ENCODE peak calls at places on chromosomes 16 and 17, in eight cellular contexts. One of them, this sample, is unnamed.
A peak's percentile ranks its signal among the peaks of the same experiment; 100 is the strongest.

GRCh38 chr17:81044764-81045589 is 10.0 kb downstream of the BAIAP2 start:
- DNase-seq in kidney epithelial cell: peak; percentile 77
- DNase-seq in nephron progenitor cell: no peak
- DNase-seq in AG04450: no peak
- DNase-seq in lung: peak; percentile 75
- DNase-seq in astrocyte of the cerebellum: no peak
- DNase-seq in pancreas: peak; percentile 85
- DNase-seq in cardiac muscle cell: peak; percentile 77
- DNase-seq in this sample: no peak

GRCh38 chr16:88505405-88506082 is 52.5 kb downstream of the ZFPM1 start:
- DNase-seq in kidney epithelial cell: no peak
- DNase-seq in nephron progenitor cell: peak; percentile 46
- DNase-seq in AG04450: no peak
- DNase-seq in lung: peak; percentile 54
- DNase-seq in astrocyte of the cerebellum: no peak
- DNase-seq in pancreas: peak; percentile 98
- DNase-seq in cardiac muscle cell: peak; percentile 30
- DNase-seq in this sample: peak; percentile 57

GRCh38 chr16:57798953-57799618 is 3.2 kb downstream of the KIFC3 start:
- DNase-seq in kidney epithelial cell: no peak
- DNase-seq in nephron progenitor cell: no peak
- DNase-seq in AG04450: no peak
- DNase-seq in lung: no peak
- DNase-seq in astrocyte of the cerebellum: no peak
- DNase-seq in pancreas: no peak
- DNase-seq in cardiac muscle cell: no peak
- DNase-seq in this sample: no peak

GRCh38 chr17:35313875-35314409 is 59.5 kb downstream of the SLFN11 start:
- DNase-seq in kidney epithelial cell: no peak
- DNase-seq in nephron progenitor cell: no peak
- DNase-seq in AG04450: no peak
- DNase-seq in lung: no peak
- DNase-seq in astrocyte of the cerebellum: no peak
- DNase-seq in pancreas: peak; percentile 57
- DNase-seq in cardiac muscle cell: no peak
- DNase-seq in this sample: peak; percentile 24

GRCh38 chr16:66036775-66037715 is 329.4 kb upstream of the CDH5 start:
- DNase-seq in kidney epithelial cell: no peak
- DNase-seq in nephron progenitor cell: no peak
- DNase-seq in AG04450: no peak
- DNase-seq in lung: no peak
- DNase-seq in astrocyte of the cerebellum: peak; percentile 59
- DNase-seq in pancreas: no peak
- DNase-seq in cardiac muscle cell: peak; percentile 85
- DNase-seq in this sample: no peak

GRCh38 chr17:17942846-17943245 is 29.4 kb downstream of the TOM1L2 start:
- DNase-seq in kidney epithelial cell: no peak
- DNase-seq in nephron progenitor cell: no peak
- DNase-seq in AG04450: no peak
- DNase-seq in lung: no peak
- DNase-seq in astrocyte of the cerebellum: no peak
- DNase-seq in pancreas: no peak
- DNase-seq in cardiac muscle cell: peak; percentile 47
- DNase-seq in this sample: no peak

GRCh38 chr16:28513484-28514181 is 7.0 kb upstream of the IL27 start:
- DNase-seq in kidney epithelial cell: no peak
- DNase-seq in nephron progenitor cell: no peak
- DNase-seq in AG04450: no peak
- DNase-seq in lung: no peak
- DNase-seq in astrocyte of the cerebellum: no peak
- DNase-seq in pancreas: no peak
- DNase-seq in cardiac muscle cell: no peak
- DNase-seq in this sample: no peak

GRCh38 chr17:44374306-44375195 is 10.9 kb upstream of the FAM171A2 start:
- DNase-seq in kidney epithelial cell: no peak
- DNase-seq in nephron progenitor cell: peak; percentile 66
- DNase-seq in AG04450: no peak
- DNase-seq in lung: no peak
- DNase-seq in astrocyte of the cerebellum: no peak
- DNase-seq in pancreas: no peak
- DNase-seq in cardiac muscle cell: no peak
- DNase-seq in this sample: peak; percentile 64

GRCh38 chr17:22704674-22705073 is 1012.4 kb downstream of the KCNJ18 start:
- DNase-seq in kidney epithelial cell: no peak
- DNase-seq in nephron progenitor cell: no peak
- DNase-seq in AG04450: no peak
- DNase-seq in lung: no peak
- DNase-seq in astrocyte of the cerebellum: no peak
- DNase-seq in pancreas: no peak
- DNase-seq in cardiac muscle cell: no peak
- DNase-seq in this sample: no peak

GRCh38 chr17:22703204-22703603 is 1010.9 kb downstream of the KCNJ18 start:
- DNase-seq in kidney epithelial cell: no peak
- DNase-seq in nephron progenitor cell: no peak
- DNase-seq in AG04450: no peak
- DNase-seq in lung: no peak
- DNase-seq in astrocyte of the cerebellum: no peak
- DNase-seq in pancreas: no peak
- DNase-seq in cardiac muscle cell: no peak
- DNase-seq in this sample: no peak

GRCh38 chr17:22707626-22708025 is 1015.3 kb downstream of the KCNJ18 start:
- DNase-seq in kidney epithelial cell: no peak
- DNase-seq in nephron progenitor cell: no peak
- DNase-seq in AG04450: no peak
- DNase-seq in lung: no peak
- DNase-seq in astrocyte of the cerebellum: no peak
- DNase-seq in pancreas: no peak
- DNase-seq in cardiac muscle cell: no peak
- DNase-seq in this sample: no peak

GRCh38 chr17:22703786-22704441 is 1011.6 kb downstream of the KCNJ18 start:
- DNase-seq in kidney epithelial cell: no peak
- DNase-seq in nephron progenitor cell: no peak
- DNase-seq in AG04450: no peak
- DNase-seq in lung: no peak
- DNase-seq in astrocyte of the cerebellum: no peak
- DNase-seq in pancreas: no peak
- DNase-seq in cardiac muscle cell: no peak
- DNase-seq in this sample: no peak
- TF ChIP-seq CTCF in kidney epithelial cell: no peak
- TF ChIP-seq CTCF in nephron progenitor cell: no peak
- TF ChIP-seq CTCF in AG04450: no peak
- TF ChIP-seq CTCF in lung: no peak
- TF ChIP-seq CTCF in astrocyte of the cerebellum: no peak
- TF ChIP-seq CTCF in pancreas: no peak
- TF ChIP-seq CTCF in cardiac muscle cell: no peak
- TF ChIP-seq CTCF in this sample: no peak

GRCh38 chr16:24010440-24011089 is 174.8 kb downstream of the PRKCB start:
- DNase-seq in kidney epithelial cell: peak; percentile 16
- DNase-seq in nephron progenitor cell: peak; percentile 78
- DNase-seq in AG04450: peak; percentile 11
- DNase-seq in lung: peak; percentile 74
- DNase-seq in astrocyte of the cerebellum: peak; percentile 26
- DNase-seq in pancreas: peak; percentile 78
- DNase-seq in cardiac muscle cell: peak; percentile 84
- DNase-seq in this sample: peak; percentile 58
- TF ChIP-seq CTCF in kidney epithelial cell: peak; percentile 73
- TF ChIP-seq CTCF in nephron progenitor cell: peak; percentile 81
- TF ChIP-seq CTCF in AG04450: peak; percentile 74
- TF ChIP-seq CTCF in lung: peak; percentile 77
- TF ChIP-seq CTCF in astrocyte of the cerebellum: peak; percentile 63
- TF ChIP-seq CTCF in pancreas: peak; percentile 49
- TF ChIP-seq CTCF in cardiac muscle cell: peak; percentile 81
- TF ChIP-seq CTCF in this sample: peak; percentile 84

GRCh38 chr16:27268376-27269299 is at the start of gene NSMCE1:
- DNase-seq in kidney epithelial cell: peak; percentile 77
- DNase-seq in nephron progenitor cell: peak; percentile 81
- DNase-seq in AG04450: peak; percentile 87
- DNase-seq in lung: peak; percentile 98
- DNase-seq in astrocyte of the cerebellum: peak; percentile 91
- DNase-seq in pancreas: peak; percentile 98
- DNase-seq in cardiac muscle cell: peak; percentile 97
- DNase-seq in this sample: peak; percentile 97
- TF ChIP-seq CTCF in kidney epithelial cell: peak; percentile 19
- TF ChIP-seq CTCF in nephron progenitor cell: no peak
- TF ChIP-seq CTCF in AG04450: peak; percentile 26
- TF ChIP-seq CTCF in lung: no peak
- TF ChIP-seq CTCF in astrocyte of the cerebellum: peak; percentile 37
- TF ChIP-seq CTCF in pancreas: no peak
- TF ChIP-seq CTCF in cardiac muscle cell: no peak
- TF ChIP-seq CTCF in this sample: no peak

GRCh38 chr16:67185003-67185865 is 1.5 kb upstream of the MATCAP1 start:
- DNase-seq in kidney epithelial cell: no peak
- DNase-seq in nephron progenitor cell: peak; percentile 98
- DNase-seq in AG04450: peak; percentile 79
- DNase-seq in lung: peak; percentile 92
- DNase-seq in astrocyte of the cerebellum: peak; percentile 84
- DNase-seq in pancreas: peak; percentile 97
- DNase-seq in cardiac muscle cell: peak; percentile 95
- DNase-seq in this sample: peak; percentile 85
- TF ChIP-seq CTCF in kidney epithelial cell: peak; percentile 95
- TF ChIP-seq CTCF in nephron progenitor cell: peak; percentile 76
- TF ChIP-seq CTCF in AG04450: peak; percentile 88
- TF ChIP-seq CTCF in lung: peak; percentile 56
- TF ChIP-seq CTCF in astrocyte of the cerebellum: peak; percentile 84
- TF ChIP-seq CTCF in pancreas: peak; percentile 72
- TF ChIP-seq CTCF in cardiac muscle cell: peak; percentile 87
- TF ChIP-seq CTCF in this sample: peak; percentile 92

GRCh38 chr17:65985571-65985970 is 206.4 kb downstream of the CEP112 start:
- DNase-seq in kidney epithelial cell: no peak
- DNase-seq in nephron progenitor cell: no peak
- DNase-seq in AG04450: no peak
- DNase-seq in lung: no peak
- DNase-seq in astrocyte of the cerebellum: peak; percentile 3
- DNase-seq in pancreas: no peak
- DNase-seq in cardiac muscle cell: no peak
- DNase-seq in this sample: no peak

GRCh38 chr17:65990593-65990992 is 201.3 kb downstream of the CEP112 start:
- DNase-seq in kidney epithelial cell: no peak
- DNase-seq in nephron progenitor cell: no peak
- DNase-seq in AG04450: no peak
- DNase-seq in lung: no peak
- DNase-seq in astrocyte of the cerebellum: no peak
- DNase-seq in pancreas: no peak
- DNase-seq in cardiac muscle cell: no peak
- DNase-seq in this sample: no peak

GRCh38 chr17:65988451-65988850 is 203.5 kb downstream of the CEP112 start:
- DNase-seq in kidney epithelial cell: no peak
- DNase-seq in nephron progenitor cell: no peak
- DNase-seq in AG04450: no peak
- DNase-seq in lung: no peak
- DNase-seq in astrocyte of the cerebellum: no peak
- DNase-seq in pancreas: no peak
- DNase-seq in cardiac muscle cell: no peak
- DNase-seq in this sample: no peak

GRCh38 chr17:65984299-65984698 is 207.6 kb downstream of the CEP112 start:
- DNase-seq in kidney epithelial cell: no peak
- DNase-seq in nephron progenitor cell: no peak
- DNase-seq in AG04450: peak; percentile 4
- DNase-seq in lung: no peak
- DNase-seq in astrocyte of the cerebellum: peak; percentile 19
- DNase-seq in pancreas: no peak
- DNase-seq in cardiac muscle cell: peak; percentile 9
- DNase-seq in this sample: no peak

GRCh38 chr17:65987988-65988387 is 203.9 kb downstream of the CEP112 start:
- DNase-seq in kidney epithelial cell: no peak
- DNase-seq in nephron progenitor cell: no peak
- DNase-seq in AG04450: peak; percentile 7
- DNase-seq in lung: no peak
- DNase-seq in astrocyte of the cerebellum: peak; percentile 19
- DNase-seq in pancreas: no peak
- DNase-seq in cardiac muscle cell: peak; percentile 49
- DNase-seq in this sample: no peak
- TF ChIP-seq CTCF in kidney epithelial cell: peak; percentile 45
- TF ChIP-seq CTCF in nephron progenitor cell: peak; percentile 19
- TF ChIP-seq CTCF in AG04450: peak; percentile 58
- TF ChIP-seq CTCF in lung: no peak
- TF ChIP-seq CTCF in astrocyte of the cerebellum: peak; percentile 60
- TF ChIP-seq CTCF in pancreas: no peak
- TF ChIP-seq CTCF in cardiac muscle cell: peak; percentile 45
- TF ChIP-seq CTCF in this sample: no peak